ENCODE peak calls at places on chromosomes 11 and 22, in nine cellular contexts. One of them, this sample, is unnamed.

GRCh38 chr22:42511401-42511891 is 8.2 kb downstream of the RRP7A start:
- DNase-seq in transverse colon: peak; percentile 45
- DNase-seq in activated T-helper 1 cell treated with anti-CD3 and anti-CD28 coated beads, Interleukin-2, amount 50 U/mL, for 16 hours: no peak
- DNase-seq in CD4-positive, CD25-positive, alpha-beta regulatory T cell: no peak
- DNase-seq in fibroblast of pulmonary artery: peak; percentile 34
- DNase-seq in colonic mucosa: peak; percentile 56
- DNase-seq in dermis microvascular lymphatic vessel endothelial cell: no peak
- DNase-seq in activated CD8-positive, alpha-beta memory T cell treated with anti-CD3 and anti-CD28 coated beads, Interleukin-2, amount 10 ng/mL, durations not matched to agents 7 days and 5 days: no peak
- DNase-seq in mesenchymal stem cell: no peak
- DNase-seq in this sample: no peak

GRCh38 chr11:63887600-63887999 is 29.4 kb downstream of the RCOR2 start:
- DNase-seq in mesenchymal stem cell: no peak
- DNase-seq in dermis microvascular lymphatic vessel endothelial cell: no peak
- DNase-seq in colonic mucosa: no peak
- DNase-seq in transverse colon: no peak
- DNase-seq in activated CD8-positive, alpha-beta memory T cell treated with anti-CD3 and anti-CD28 coated beads, Interleukin-2, amount 10 ng/mL, durations not matched to agents 7 days and 5 days: no peak
- DNase-seq in CD4-positive, CD25-positive, alpha-beta regulatory T cell: no peak
- DNase-seq in fibroblast of pulmonary artery: no peak
- DNase-seq in activated T-helper 1 cell treated with anti-CD3 and anti-CD28 coated beads, Interleukin-2, amount 50 U/mL, for 16 hours: no peak
- DNase-seq in this sample: no peak

GRCh38 chr11:129658558-129658882 is 157.1 kb upstream of the TMEM45B start:
- DNase-seq in CD4-positive, CD25-positive, alpha-beta regulatory T cell: no peak
- DNase-seq in activated CD8-positive, alpha-beta memory T cell treated with anti-CD3 and anti-CD28 coated beads, Interleukin-2, amount 10 ng/mL, durations not matched to agents 7 days and 5 days: no peak
- DNase-seq in activated T-helper 1 cell treated with anti-CD3 and anti-CD28 coated beads, Interleukin-2, amount 50 U/mL, for 16 hours: no peak
- DNase-seq in transverse colon: no peak
- DNase-seq in dermis microvascular lymphatic vessel endothelial cell: no peak
- DNase-seq in colonic mucosa: no peak
- DNase-seq in fibroblast of pulmonary artery: no peak
- DNase-seq in mesenchymal stem cell: no peak
- DNase-seq in this sample: no peak

GRCh38 chr11:117759305-117759704 is 37.7 kb downstream of the DSCAML1 start:
- DNase-seq in dermis microvascular lymphatic vessel endothelial cell: no peak
- DNase-seq in fibroblast of pulmonary artery: no peak
- DNase-seq in colonic mucosa: no peak
- DNase-seq in transverse colon: no peak
- DNase-seq in activated T-helper 1 cell treated with anti-CD3 and anti-CD28 coated beads, Interleukin-2, amount 50 U/mL, for 16 hours: no peak
- DNase-seq in CD4-positive, CD25-positive, alpha-beta regulatory T cell: no peak
- DNase-seq in activated CD8-positive, alpha-beta memory T cell treated with anti-CD3 and anti-CD28 coated beads, Interleukin-2, amount 10 ng/mL, durations not matched to agents 7 days and 5 days: no peak
- DNase-seq in mesenchymal stem cell: no peak
- DNase-seq in this sample: no peak

GRCh38 chr11:19072464-19072863 is 11.9 kb upstream of the MRGPRX2 start:
- DNase-seq in activated T-helper 1 cell treated with anti-CD3 and anti-CD28 coated beads, Interleukin-2, amount 50 U/mL, for 16 hours: no peak
- DNase-seq in colonic mucosa: peak; percentile 92
- DNase-seq in mesenchymal stem cell: no peak
- DNase-seq in transverse colon: peak; percentile 86
- DNase-seq in activated CD8-positive, alpha-beta memory T cell treated with anti-CD3 and anti-CD28 coated beads, Interleukin-2, amount 10 ng/mL, durations not matched to agents 7 days and 5 days: no peak
- DNase-seq in fibroblast of pulmonary artery: no peak
- DNase-seq in CD4-positive, CD25-positive, alpha-beta regulatory T cell: no peak
- DNase-seq in dermis microvascular lymphatic vessel endothelial cell: no peak
- DNase-seq in this sample: no peak

GRCh38 chr11:65776710-65777141 is 4.0 kb downstream of the AP5B1 start:
- DNase-seq in colonic mucosa: no peak
- DNase-seq in mesenchymal stem cell: no peak
- DNase-seq in dermis microvascular lymphatic vessel endothelial cell: no peak
- DNase-seq in activated CD8-positive, alpha-beta memory T cell treated with anti-CD3 and anti-CD28 coated beads, Interleukin-2, amount 10 ng/mL, durations not matched to agents 7 days and 5 days: no peak
- DNase-seq in CD4-positive, CD25-positive, alpha-beta regulatory T cell: no peak
- DNase-seq in transverse colon: no peak
- DNase-seq in activated T-helper 1 cell treated with anti-CD3 and anti-CD28 coated beads, Interleukin-2, amount 50 U/mL, for 16 hours: no peak
- DNase-seq in fibroblast of pulmonary artery: no peak
- DNase-seq in this sample: no peak

GRCh38 chr11:45089251-45089650 is 57.2 kb upstream of the PRDM11 start:
- DNase-seq in activated CD8-positive, alpha-beta memory T cell treated with anti-CD3 and anti-CD28 coated beads, Interleukin-2, amount 10 ng/mL, durations not matched to agents 7 days and 5 days: no peak
- DNase-seq in CD4-positive, CD25-positive, alpha-beta regulatory T cell: no peak
- DNase-seq in activated T-helper 1 cell treated with anti-CD3 and anti-CD28 coated beads, Interleukin-2, amount 50 U/mL, for 16 hours: no peak
- DNase-seq in dermis microvascular lymphatic vessel endothelial cell: no peak
- DNase-seq in fibroblast of pulmonary artery: peak; percentile 98
- DNase-seq in mesenchymal stem cell: peak; percentile 91
- DNase-seq in colonic mucosa: peak; percentile 52
- DNase-seq in transverse colon: peak; percentile 59
- DNase-seq in this sample: peak; percentile 94

GRCh38 chr11:119056397-119056999 is 507 bp downstream of the HYOU1 start:
- DNase-seq in mesenchymal stem cell: peak; percentile 19
- DNase-seq in colonic mucosa: peak; percentile 56
- DNase-seq in activated T-helper 1 cell treated with anti-CD3 and anti-CD28 coated beads, Interleukin-2, amount 50 U/mL, for 16 hours: no peak
- DNase-seq in CD4-positive, CD25-positive, alpha-beta regulatory T cell: peak; percentile 52
- DNase-seq in transverse colon: peak; percentile 70
- DNase-seq in fibroblast of pulmonary artery: no peak
- DNase-seq in activated CD8-positive, alpha-beta memory T cell treated with anti-CD3 and anti-CD28 coated beads, Interleukin-2, amount 10 ng/mL, durations not matched to agents 7 days and 5 days: peak; percentile 66
- DNase-seq in dermis microvascular lymphatic vessel endothelial cell: peak; percentile 47
- DNase-seq in this sample: peak; percentile 33

GRCh38 chr11:134345237-134345550 is 13.4 kb downstream of the GLB1L2 start:
- DNase-seq in dermis microvascular lymphatic vessel endothelial cell: no peak
- DNase-seq in colonic mucosa: no peak
- DNase-seq in mesenchymal stem cell: no peak
- DNase-seq in activated T-helper 1 cell treated with anti-CD3 and anti-CD28 coated beads, Interleukin-2, amount 50 U/mL, for 16 hours: no peak
- DNase-seq in transverse colon: no peak
- DNase-seq in fibroblast of pulmonary artery: no peak
- DNase-seq in activated CD8-positive, alpha-beta memory T cell treated with anti-CD3 and anti-CD28 coated beads, Interleukin-2, amount 10 ng/mL, durations not matched to agents 7 days and 5 days: no peak
- DNase-seq in CD4-positive, CD25-positive, alpha-beta regulatory T cell: no peak
- DNase-seq in this sample: no peak

GRCh38 chr11:128483211-128483788 is 104.1 kb downstream of the ETS1 start:
- DNase-seq in activated T-helper 1 cell treated with anti-CD3 and anti-CD28 coated beads, Interleukin-2, amount 50 U/mL, for 16 hours: no peak
- DNase-seq in transverse colon: no peak
- DNase-seq in activated CD8-positive, alpha-beta memory T cell treated with anti-CD3 and anti-CD28 coated beads, Interleukin-2, amount 10 ng/mL, durations not matched to agents 7 days and 5 days: no peak
- DNase-seq in dermis microvascular lymphatic vessel endothelial cell: no peak
- DNase-seq in mesenchymal stem cell: no peak
- DNase-seq in fibroblast of pulmonary artery: no peak
- DNase-seq in CD4-positive, CD25-positive, alpha-beta regulatory T cell: peak; percentile 58
- DNase-seq in colonic mucosa: no peak
- DNase-seq in this sample: no peak

GRCh38 chr22:28609921-28610320 is 69.7 kb downstream of the TTC28 start:
- DNase-seq in dermis microvascular lymphatic vessel endothelial cell: no peak
- DNase-seq in activated CD8-positive, alpha-beta memory T cell treated with anti-CD3 and anti-CD28 coated beads, Interleukin-2, amount 10 ng/mL, durations not matched to agents 7 days and 5 days: no peak
- DNase-seq in transverse colon: no peak
- DNase-seq in mesenchymal stem cell: no peak
- DNase-seq in activated T-helper 1 cell treated with anti-CD3 and anti-CD28 coated beads, Interleukin-2, amount 50 U/mL, for 16 hours: no peak
- DNase-seq in colonic mucosa: no peak
- DNase-seq in CD4-positive, CD25-positive, alpha-beta regulatory T cell: no peak
- DNase-seq in fibroblast of pulmonary artery: no peak
- DNase-seq in this sample: no peak

GRCh38 chr11:72918825-72919224 is 104.6 kb downstream of the ATG16L2 start:
- DNase-seq in transverse colon: no peak
- DNase-seq in CD4-positive, CD25-positive, alpha-beta regulatory T cell: no peak
- DNase-seq in colonic mucosa: no peak
- DNase-seq in mesenchymal stem cell: no peak
- DNase-seq in dermis microvascular lymphatic vessel endothelial cell: no peak
- DNase-seq in fibroblast of pulmonary artery: no peak
- DNase-seq in activated CD8-positive, alpha-beta memory T cell treated with anti-CD3 and anti-CD28 coated beads, Interleukin-2, amount 10 ng/mL, durations not matched to agents 7 days and 5 days: no peak
- DNase-seq in activated T-helper 1 cell treated with anti-CD3 and anti-CD28 coated beads, Interleukin-2, amount 50 U/mL, for 16 hours: no peak
- DNase-seq in this sample: no peak

GRCh38 chr11:111792314-111792713 is 26.1 kb upstream of the PPP2R1B start:
- DNase-seq in mesenchymal stem cell: no peak
- DNase-seq in transverse colon: no peak
- DNase-seq in colonic mucosa: no peak
- DNase-seq in dermis microvascular lymphatic vessel endothelial cell: no peak
- DNase-seq in CD4-positive, CD25-positive, alpha-beta regulatory T cell: no peak
- DNase-seq in activated CD8-positive, alpha-beta memory T cell treated with anti-CD3 and anti-CD28 coated beads, Interleukin-2, amount 10 ng/mL, durations not matched to agents 7 days and 5 days: no peak
- DNase-seq in activated T-helper 1 cell treated with anti-CD3 and anti-CD28 coated beads, Interleukin-2, amount 50 U/mL, for 16 hours: no peak
- DNase-seq in fibroblast of pulmonary artery: no peak
- DNase-seq in this sample: no peak

GRCh38 chr11:63761173-63761572 is 7.4 kb downstream of the ZFTA start:
- DNase-seq in activated CD8-positive, alpha-beta memory T cell treated with anti-CD3 and anti-CD28 coated beads, Interleukin-2, amount 10 ng/mL, durations not matched to agents 7 days and 5 days: no peak
- DNase-seq in CD4-positive, CD25-positive, alpha-beta regulatory T cell: no peak
- DNase-seq in colonic mucosa: no peak
- DNase-seq in activated T-helper 1 cell treated with anti-CD3 and anti-CD28 coated beads, Interleukin-2, amount 50 U/mL, for 16 hours: no peak
- DNase-seq in fibroblast of pulmonary artery: no peak
- DNase-seq in transverse colon: no peak
- DNase-seq in dermis microvascular lymphatic vessel endothelial cell: no peak
- DNase-seq in mesenchymal stem cell: no peak
- DNase-seq in this sample: no peak

GRCh38 chr11:71998649-71999310 is at the start of gene IL18BP:
- DNase-seq in mesenchymal stem cell: no peak
- DNase-seq in fibroblast of pulmonary artery: no peak
- DNase-seq in activated T-helper 1 cell treated with anti-CD3 and anti-CD28 coated beads, Interleukin-2, amount 50 U/mL, for 16 hours: no peak
- DNase-seq in transverse colon: peak; percentile 39
- DNase-seq in activated CD8-positive, alpha-beta memory T cell treated with anti-CD3 and anti-CD28 coated beads, Interleukin-2, amount 10 ng/mL, durations not matched to agents 7 days and 5 days: peak; percentile 72
- DNase-seq in CD4-positive, CD25-positive, alpha-beta regulatory T cell: peak; percentile 81
- DNase-seq in colonic mucosa: no peak
- DNase-seq in dermis microvascular lymphatic vessel endothelial cell: peak; percentile 37
- DNase-seq in this sample: peak; percentile 52

GRCh38 chr11:64529559-64530520 is 61.2 kb upstream of the SLC22A12 start:
- DNase-seq in activated CD8-positive, alpha-beta memory T cell treated with anti-CD3 and anti-CD28 coated beads, Interleukin-2, amount 10 ng/mL, durations not matched to agents 7 days and 5 days: no peak
- DNase-seq in fibroblast of pulmonary artery: no peak
- DNase-seq in colonic mucosa: no peak
- DNase-seq in transverse colon: no peak
- DNase-seq in CD4-positive, CD25-positive, alpha-beta regulatory T cell: no peak
- DNase-seq in dermis microvascular lymphatic vessel endothelial cell: no peak
- DNase-seq in activated T-helper 1 cell treated with anti-CD3 and anti-CD28 coated beads, Interleukin-2, amount 50 U/mL, for 16 hours: no peak
- DNase-seq in mesenchymal stem cell: no peak
- DNase-seq in this sample: no peak

GRCh38 chr11:101840720-101841119 is 74.1 kb upstream of the CEP126 start:
- DNase-seq in activated T-helper 1 cell treated with anti-CD3 and anti-CD28 coated beads, Interleukin-2, amount 50 U/mL, for 16 hours: no peak
- DNase-seq in activated CD8-positive, alpha-beta memory T cell treated with anti-CD3 and anti-CD28 coated beads, Interleukin-2, amount 10 ng/mL, durations not matched to agents 7 days and 5 days: no peak
- DNase-seq in mesenchymal stem cell: peak; percentile 30
- DNase-seq in colonic mucosa: no peak
- DNase-seq in fibroblast of pulmonary artery: no peak
- DNase-seq in CD4-positive, CD25-positive, alpha-beta regulatory T cell: no peak
- DNase-seq in dermis microvascular lymphatic vessel endothelial cell: no peak
- DNase-seq in transverse colon: no peak
- DNase-seq in this sample: no peak

GRCh38 chr11:133896028-133896427 is 50.7 kb upstream of the SPATA19 start:
- DNase-seq in transverse colon: no peak
- DNase-seq in CD4-positive, CD25-positive, alpha-beta regulatory T cell: no peak
- DNase-seq in activated CD8-positive, alpha-beta memory T cell treated with anti-CD3 and anti-CD28 coated beads, Interleukin-2, amount 10 ng/mL, durations not matched to agents 7 days and 5 days: peak; percentile 26
- DNase-seq in dermis microvascular lymphatic vessel endothelial cell: no peak
- DNase-seq in colonic mucosa: no peak
- DNase-seq in fibroblast of pulmonary artery: no peak
- DNase-seq in activated T-helper 1 cell treated with anti-CD3 and anti-CD28 coated beads, Interleukin-2, amount 50 U/mL, for 16 hours: no peak
- DNase-seq in mesenchymal stem cell: no peak
- DNase-seq in this sample: peak; percentile 18

GRCh38 chr11:16778876-16779275 is 40.4 kb downstream of the C11orf58 start:
- DNase-seq in fibroblast of pulmonary artery: no peak
- DNase-seq in colonic mucosa: no peak
- DNase-seq in dermis microvascular lymphatic vessel endothelial cell: no peak
- DNase-seq in mesenchymal stem cell: no peak
- DNase-seq in activated CD8-positive, alpha-beta memory T cell treated with anti-CD3 and anti-CD28 coated beads, Interleukin-2, amount 10 ng/mL, durations not matched to agents 7 days and 5 days: no peak
- DNase-seq in transverse colon: no peak
- DNase-seq in activated T-helper 1 cell treated with anti-CD3 and anti-CD28 coated beads, Interleukin-2, amount 50 U/mL, for 16 hours: no peak
- DNase-seq in CD4-positive, CD25-positive, alpha-beta regulatory T cell: no peak
- DNase-seq in this sample: no peak

GRCh38 chr11:71212871-71213559 is 39.4 kb downstream of the SHANK2 start:
- DNase-seq in activated T-helper 1 cell treated with anti-CD3 and anti-CD28 coated beads, Interleukin-2, amount 50 U/mL, for 16 hours: no peak
- DNase-seq in colonic mucosa: no peak
- DNase-seq in transverse colon: no peak
- DNase-seq in mesenchymal stem cell: no peak
- DNase-seq in activated CD8-positive, alpha-beta memory T cell treated with anti-CD3 and anti-CD28 coated beads, Interleukin-2, amount 10 ng/mL, durations not matched to agents 7 days and 5 days: no peak
- DNase-seq in CD4-positive, CD25-positive, alpha-beta regulatory T cell: no peak
- DNase-seq in fibroblast of pulmonary artery: peak; percentile 1
- DNase-seq in dermis microvascular lymphatic vessel endothelial cell: no peak
- DNase-seq in this sample: no peak

GRCh38 chr11:35649984-35650383 is 12.6 kb upstream of the TRIM44 start:
- DNase-seq in activated T-helper 1 cell treated with anti-CD3 and anti-CD28 coated beads, Interleukin-2, amount 50 U/mL, for 16 hours: no peak
- DNase-seq in fibroblast of pulmonary artery: peak; percentile 34
- DNase-seq in CD4-positive, CD25-positive, alpha-beta regulatory T cell: no peak
- DNase-seq in activated CD8-positive, alpha-beta memory T cell treated with anti-CD3 and anti-CD28 coated beads, Interleukin-2, amount 10 ng/mL, durations not matched to agents 7 days and 5 days: no peak
- DNase-seq in mesenchymal stem cell: peak; percentile 70
- DNase-seq in transverse colon: no peak
- DNase-seq in dermis microvascular lymphatic vessel endothelial cell: peak; percentile 21
- DNase-seq in colonic mucosa: no peak
- DNase-seq in this sample: no peak

This sample was measured in adrenal gland.